ENCODE peak calls at places on chromosomes 16 and 17, in six cellular contexts. R is sigmoid colon; L is OCI-LY7; T is HFF-Myc; V is CD8-positive, alpha-beta T cell; G is heart right ventricle. X is an unnamed sample.
A peak's percentile ranks its signal among the peaks of the same experiment; 100 is the strongest.

GRCh38 chr17:7959503-7960253 is 27.7 kb downstream of the CNTROB start:
- DNase-seq in R (no peak), L (no peak), T (no peak), V (no peak), G (no peak), X (no peak)

GRCh38 chr17:28379814-28380571 is 8.5 kb downstream of the SARM1 start:
- DNase-seq in R (no peak), L (no peak), T (no peak), V (no peak), G (no peak), X (no peak)

GRCh38 chr16:2928796-2929195 is 17.1 kb downstream of the FLYWCH1 start:
- DNase-seq in R (no peak), L (no peak), T (no peak), V (no peak), G (no peak), X (no peak)

GRCh38 chr16:4675864-4676786 is 17.2 kb upstream of the NUDT16L1 start:
- DNase-seq in R (no peak), L (no peak), T (no peak), V (peak; percentile 65), G (no peak), X (no peak)

GRCh38 chr16:53085539-53086450 is 31.0 kb downstream of the CHD9 start:
- DNase-seq in R (no peak), L (no peak), T (peak; percentile 87), V (no peak), G (no peak), X (no peak)

GRCh38 chr16:70737377-70738082 is 51.7 kb upstream of the MTSS2 start:
- DNase-seq in R (peak; percentile 91), L (peak; percentile 65), T (peak; percentile 99), V (peak; percentile 78), G (peak; percentile 76), X (peak; percentile 95)

GRCh38 chr17:82328994-82329507 is 4.5 kb downstream of the SECTM1 start:
- DNase-seq in R (no peak), L (no peak), T (no peak), V (no peak), G (no peak), X (no peak)

GRCh38 chr16:1929578-1930337 is 11.5 kb upstream of the HS3ST6 start:
- DNase-seq in R (peak; percentile 95), L (peak; percentile 90), T (no peak), V (peak; percentile 92), G (peak; percentile 93), X (peak; percentile 92)

GRCh38 chr16:51473091-51473490 is 322.0 kb upstream of the SALL1 start:
- DNase-seq in R (no peak), L (no peak), T (no peak), V (no peak), G (no peak), X (no peak)

GRCh38 chr17:82497483-82498405 is 21.8 kb upstream of the FOXK2 start:
- DNase-seq in R (peak; percentile 80), L (peak; percentile 73), T (no peak), V (peak; percentile 41), G (peak; percentile 36), X (peak; percentile 66)

GRCh38 chr17:28335959-28336871 is 654 bp downstream of the TNFAIP1 start:
- DNase-seq in R (peak; percentile 71), L (no peak), T (peak; percentile 59), V (no peak), G (no peak), X (no peak)

GRCh38 chr17:50240876-50241275 is 33.4 kb upstream of the TMEM92 start:
- DNase-seq in R (no peak), L (no peak), T (no peak), V (no peak), G (no peak), X (no peak)

GRCh38 chr17:12768267-12768666 is 21.0 kb upstream of the ARHGAP44 start:
- DNase-seq in R (no peak), L (no peak), T (no peak), V (no peak), G (no peak), X (no peak)

GRCh38 chr16:3879887-3880564 is 487 bp downstream of the CREBBP start:
- DNase-seq in R (peak; percentile 89), L (peak; percentile 80), T (no peak), V (peak; percentile 73), G (peak; percentile 84), X (peak; percentile 79)

GRCh38 chr16:81313731-81314602 is 795 bp upstream of the GAN start:
- DNase-seq in R (no peak), L (no peak), T (no peak), V (no peak), G (no peak), X (peak; percentile 1)

GRCh38 chr17:48351916-48352332 is 78.1 kb downstream of the SKAP1 start:
- DNase-seq in R (no peak), L (peak; percentile 64), T (peak; percentile 15), V (no peak), G (no peak), X (peak; percentile 36)

GRCh38 chr17:27446569-27447301 is 9.5 kb upstream of the KSR1 start:
- DNase-seq in R (no peak), L (no peak), T (peak; percentile 57), V (no peak), G (no peak), X (no peak)

GRCh38 chr17:55158439-55158838 is 106.3 kb upstream of the HLF start:
- DNase-seq in R (no peak), L (no peak), T (no peak), V (no peak), G (no peak), X (no peak)

GRCh38 chr16:72474511-72475123 is 302.7 kb upstream of the PMFBP1 start:
- DNase-seq in R (no peak), L (no peak), T (peak; percentile 31), V (no peak), G (no peak), X (no peak)

GRCh38 chr17:1872976-1873375 is 43.2 kb downstream of the RPA1 start:
- DNase-seq in R (no peak), L (no peak), T (no peak), V (no peak), G (no peak), X (peak; percentile 35)

GRCh38 chr17:69269174-69269998 is 40.8 kb upstream of the ABCA10 start:
- DNase-seq in R (no peak), L (no peak), T (peak; percentile 9), V (no peak), G (no peak), X (no peak)

GRCh38 chr17:44766409-44767038 is 7.7 kb downstream of the ADAM11 start:
- DNase-seq in R (peak; percentile 46), L (no peak), T (no peak), V (no peak), G (no peak), X (no peak)

GRCh38 chr17:32007463-32008298 is 498 bp downstream of the LRRC37B start:
- DNase-seq in R (no peak), L (peak; percentile 59), T (no peak), V (peak; percentile 45), G (no peak), X (peak; percentile 45)

GRCh38 chr16:17965131-17965530 is 371.4 kb downstream of the NPIPA8 start:
- DNase-seq in R (no peak), L (no peak), T (no peak), V (no peak), G (no peak), X (no peak)

GRCh38 chr17:2901582-2901981 is 105.3 kb downstream of the RAP1GAP2 start:
- DNase-seq in R (no peak), L (no peak), T (no peak), V (no peak), G (peak; percentile 40), X (no peak)

GRCh38 chr17:63542218-63542545 is 8.1 kb upstream of the DCAF7 start:
- DNase-seq in R (no peak), L (no peak), T (no peak), V (no peak), G (no peak), X (no peak)

GRCh38 chr16:87464691-87465300 is 28.0 kb downstream of the ZCCHC14 start:
- DNase-seq in R (peak; percentile 94), L (no peak), T (peak; percentile 67), V (peak; percentile 34), G (peak; percentile 60), X (peak; percentile 17)

DNA sequence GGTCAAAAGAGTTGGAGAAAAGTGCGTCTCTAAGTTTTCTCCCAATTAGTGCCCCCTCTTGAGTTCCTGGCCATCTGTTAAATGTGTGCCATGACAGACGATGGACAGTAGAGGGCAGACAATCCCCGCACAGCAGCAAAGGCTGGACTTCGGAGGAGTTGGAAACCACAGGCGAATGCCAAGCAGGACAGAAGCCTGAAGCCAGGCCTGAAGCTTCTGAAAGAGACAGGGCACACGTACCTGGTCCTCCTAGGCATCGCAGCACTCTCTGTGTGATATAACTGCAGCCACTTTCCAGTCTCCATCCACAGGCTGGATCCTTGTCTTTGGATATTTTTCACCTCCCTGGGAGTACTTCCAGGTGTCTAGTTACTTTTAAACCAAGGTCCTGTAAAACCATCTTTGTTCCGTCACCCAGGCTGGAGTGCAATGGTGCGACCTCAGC is 14.5 kb downstream of the C17orf100 start:
- DNase-seq in R (peak; percentile 89), L (peak; percentile 61), T (peak; percentile 49), V (peak; percentile 47), G (peak; percentile 54), X (peak; percentile 79)
- TF ChIP-seq CTCF in R (peak; percentile 81), L (peak; percentile 87), T (peak; percentile 94), V (peak; percentile 77), G (peak; percentile 91), X (peak; percentile 92)

GRCh38 chr16:10982430-10983174 is 38.2 kb downstream of the CLEC16A start:
- DNase-seq in R (no peak), L (peak; percentile 25), T (no peak), V (no peak), G (no peak), X (peak; percentile 71)

GRCh38 chr16:10981697-10982216 is 37.4 kb downstream of the CLEC16A start:
- DNase-seq in R (no peak), L (peak; percentile 81), T (no peak), V (peak; percentile 21), G (no peak), X (peak; percentile 83)

GRCh38 chr16:10980811-10981210 is 36.4 kb downstream of the CLEC16A start:
- DNase-seq in R (no peak), L (no peak), T (no peak), V (no peak), G (no peak), X (no peak)

GRCh38 chr16:10984509-10984908 is 40.1 kb downstream of the CLEC16A start:
- DNase-seq in R (no peak), L (no peak), T (no peak), V (no peak), G (no peak), X (peak; percentile 17)

GRCh38 chr16:10983175-10983558 is 38.8 kb downstream of the CLEC16A start:
- DNase-seq in R (no peak), L (peak; percentile 36), T (no peak), V (peak; percentile 16), G (no peak), X (peak; percentile 38)
- H3K4me3 ChIP-seq in R (no peak overlapping the region), L (no peak overlapping the region), T (no peak overlapping the region), V (no peak overlapping the region), G (no peak overlapping the region), X (no peak overlapping the region)

GRCh38 chr17:75524971-75525805 is at the start of gene LLGL2:
- DNase-seq in R (peak; percentile 81), L (peak; percentile 94), T (no peak), V (peak; percentile 78), G (peak; percentile 75), X (peak; percentile 84)
- TF ChIP-seq CTCF in R (peak; percentile 39), L (peak; percentile 75), T (peak; percentile 23), V (no peak), G (peak; percentile 47), X (peak; percentile 34)

GRCh38 chr17:39772987-39773664 is 35.4 kb downstream of the GRB7 start:
- DNase-seq in R (no peak), L (no peak), T (no peak), V (no peak), G (no peak), X (no peak)
- H3K4me3 ChIP-seq in R (no peak overlapping the region), L (peak overlapping the region; percentile 74), T (no peak overlapping the region), V (peak overlapping the region; percentile 30), G (no peak overlapping the region), X (peak overlapping the region; percentile 90)

GRCh38 chr17:33291248-33292183 is 1.6 kb downstream of the ASIC2 start:
- DNase-seq in R (no peak), L (no peak), T (no peak), V (no peak), G (peak; percentile 11), X (no peak)
- TF ChIP-seq CTCF in R (no peak), L (no peak), T (no peak), V (no peak), G (no peak), X (no peak)